ENCODE peak calls at places on chromosomes 12 and 14, in seven cellular contexts. J is testis, Q is IMR-90, V is uterus, N is breast epithelium, O is ovary, U is heart left ventricle. C is an unnamed sample. For H3K9me3, the result is how much of the 10 kb centered on the place peaks cover.

GRCh38 chr12:57111046-57111698 is at the start of gene STAT6:
- DNase-seq in J (peak), Q (peak), V (peak), N (peak), O (peak), U (peak), C (peak)

GRCh38 chr12:6090786-6091185 is 33.7 kb downstream of the VWF start:
- DNase-seq in J (no peak), Q (peak), V (peak), N (no peak), O (no peak), U (peak), C (no peak)

GRCh38 chr12:4771960-4772566 is 51.9 kb downstream of the GALNT8 start:
- DNase-seq in J (no peak), Q (no peak), V (no peak), N (no peak), O (no peak), U (no peak), C (no peak)

GRCh38 chr14:92958373-92959188 is 35.6 kb downstream of the CHGA start:
- DNase-seq in J (no peak), Q (no peak), V (no peak), N (no peak), O (no peak), U (no peak), C (no peak)

GRCh38 chr14:59582161-59582560 is 5.5 kb upstream of the CCDC175 start:
- DNase-seq in J (no peak), Q (no peak), V (no peak), N (no peak), O (no peak), U (no peak), C (no peak)

GRCh38 chr14:68979722-68980552 is 835 bp upstream of the ACTN1 start:
- DNase-seq in J (no peak), Q (peak), V (peak), N (peak), O (peak), U (peak), C (no peak)

GRCh38 chr14:31582286-31582691 is 21.1 kb downstream of the NUBPL start:
- DNase-seq in J (peak), Q (peak), V (peak), N (no peak), O (peak), U (peak), C (no peak)

GRCh38 chr14:77663289-77663688 is 44.5 kb downstream of the ALKBH1 start:
- DNase-seq in J (no peak), Q (peak), V (no peak), N (no peak), O (no peak), U (no peak), C (no peak)

GRCh38 chr14:23398348-23398747 is 9.7 kb downstream of the MYH6 start:
- DNase-seq in J (no peak), Q (no peak), V (no peak), N (no peak), O (no peak), U (no peak), C (no peak)

GRCh38 chr14:64806202-64806861 is 73.4 kb downstream of the SPTB start:
- DNase-seq in J (no peak), Q (peak), V (no peak), N (peak), O (no peak), U (no peak), C (no peak)

GRCh38 chr12:2998789-2999264 is 39.6 kb downstream of the TEAD4 start:
- DNase-seq in J (peak), Q (peak), V (peak), N (no peak), O (peak), U (peak), C (no peak)

GRCh38 chr12:93742086-93742934 is 65.1 kb downstream of the CRADD start:
- DNase-seq in J (peak), Q (peak), V (peak), N (peak), O (peak), U (peak), C (no peak)

GRCh38 chr12:79685068-79685467 is 5.7 kb downstream of the PAWR start:
- DNase-seq in J (no peak), Q (peak), V (no peak), N (no peak), O (no peak), U (no peak), C (no peak)

GRCh38 chr12:32997471-32997870 is 100.9 kb upstream of the PKP2 start:
- DNase-seq in J (no peak), Q (no peak), V (no peak), N (no peak), O (no peak), U (no peak), C (no peak)

GRCh38 chr14:55699131-55700057 is 119.4 kb downstream of the KTN1 start:
- DNase-seq in J (no peak), Q (peak), V (no peak), N (peak), O (no peak), U (no peak), C (no peak)

GRCh38 chr14:36513451-36514277 is 6.4 kb downstream of the NKX2-1 start:
- DNase-seq in J (no peak), Q (no peak), V (no peak), N (no peak), O (no peak), U (no peak), C (no peak)

GRCh38 chr12:67640863-67641262 is 7.7 kb upstream of the DYRK2 start:
- DNase-seq in J (peak), Q (no peak), V (no peak), N (no peak), O (no peak), U (no peak), C (no peak)

GRCh38 chr14:69711065-69711464 is 55.9 kb upstream of the SRSF5 start:
- DNase-seq in J (no peak), Q (peak), V (peak), N (no peak), O (peak), U (peak), C (no peak)

GRCh38 chr14:71416392-71416791 is 509.1 kb downstream of the PCNX1 start:
- DNase-seq in J (no peak), Q (peak), V (no peak), N (no peak), O (no peak), U (no peak), C (no peak)
- H3K27ac ChIP-seq in J (no peak), Q (no peak), V (no peak), N (no peak), O (no peak), U (no peak), C (no peak)

DNA sequence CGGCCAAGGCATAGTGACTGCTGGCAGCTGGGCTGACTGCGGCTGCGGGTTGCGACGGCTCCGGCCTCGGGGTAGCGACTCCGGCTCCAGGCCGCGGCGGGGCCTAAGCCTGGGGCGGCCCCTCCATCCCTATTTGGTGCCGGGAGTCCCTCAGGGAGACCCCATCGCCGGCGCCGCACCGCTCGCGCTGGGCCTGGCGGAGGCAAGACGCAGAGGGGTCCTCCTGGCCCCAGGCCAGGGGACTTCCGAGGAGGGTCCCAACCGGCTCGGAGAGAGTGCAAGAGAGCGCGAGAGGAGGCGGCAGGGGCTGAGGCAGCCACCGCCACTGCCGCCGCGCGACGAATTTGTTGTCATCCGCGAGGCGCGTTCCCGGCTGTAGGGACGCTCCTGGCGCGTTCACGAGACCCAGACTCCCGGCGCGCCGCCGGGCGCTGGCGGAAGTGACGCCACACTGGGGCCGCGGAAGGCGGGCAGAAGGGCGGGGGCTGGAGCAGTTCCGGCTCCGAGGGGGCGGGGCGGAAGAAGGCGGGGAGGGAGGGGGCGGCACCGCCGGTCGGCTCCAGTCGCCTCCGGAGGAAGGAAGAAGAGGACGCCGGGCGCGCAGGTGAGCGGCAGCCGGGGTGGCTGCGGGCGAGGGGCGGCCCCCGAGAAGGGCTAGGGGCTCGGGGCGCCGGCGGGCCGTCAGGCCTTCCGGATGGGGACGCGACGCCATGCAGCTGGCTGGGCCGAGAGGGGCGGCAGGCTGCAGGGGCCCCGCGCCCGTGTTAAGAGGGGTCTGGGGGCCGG is at the start of the genes ATG2B and GSKIP:
- DNase-seq in J (peak), Q (peak), V (peak), N (peak), O (peak), U (peak), C (peak)
- TF ChIP-seq POLR2A in J (no peak), Q (peak), V (peak), N (peak), O (peak), U (no peak), C (peak)

DNA sequence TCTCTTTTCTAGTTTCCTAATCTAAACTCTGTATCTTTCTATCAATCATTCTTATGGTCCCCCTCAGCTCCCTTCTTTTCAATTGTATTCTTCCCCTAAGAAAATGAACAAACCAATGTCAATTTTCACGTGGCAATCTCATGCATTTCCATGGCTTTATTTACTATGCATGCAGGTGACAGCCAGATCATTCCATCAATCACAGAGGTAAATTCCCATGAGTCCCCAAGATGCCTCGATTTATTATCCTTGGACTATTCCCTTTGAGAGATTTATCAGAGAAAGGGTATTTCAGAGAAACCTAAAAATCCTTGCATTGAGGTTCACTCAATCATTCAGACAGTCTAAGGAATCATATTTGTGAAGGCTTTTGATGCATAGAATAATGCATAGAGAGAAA is 301.2 kb downstream of the DIO2 start:
- DNase-seq in J (no peak), Q (no peak), V (no peak), N (no peak), O (no peak), U (no peak), C (no peak)
- H3K9me3 ChIP-seq in J (under half), Q (under half), V (under half), N (under half), O (under half), U (under half), C (under half)

GRCh38 chr12:95611676-95612309 is 60.5 kb upstream of the USP44 start:
- DNase-seq in J (no peak), Q (peak), V (no peak), N (no peak), O (no peak), U (no peak), C (no peak)

GRCh38 chr12:95605875-95606274 is 54.6 kb upstream of the USP44 start:
- DNase-seq in J (no peak), Q (no peak), V (no peak), N (no peak), O (no peak), U (no peak), C (no peak)

GRCh38 chr12:95605087-95605486 is 53.8 kb upstream of the USP44 start:
- DNase-seq in J (no peak), Q (peak), V (no peak), N (no peak), O (no peak), U (no peak), C (no peak)

GRCh38 chr12:95607642-95608041 is 56.4 kb upstream of the USP44 start:
- DNase-seq in J (no peak), Q (no peak), V (no peak), N (no peak), O (no peak), U (no peak), C (no peak)

DNA sequence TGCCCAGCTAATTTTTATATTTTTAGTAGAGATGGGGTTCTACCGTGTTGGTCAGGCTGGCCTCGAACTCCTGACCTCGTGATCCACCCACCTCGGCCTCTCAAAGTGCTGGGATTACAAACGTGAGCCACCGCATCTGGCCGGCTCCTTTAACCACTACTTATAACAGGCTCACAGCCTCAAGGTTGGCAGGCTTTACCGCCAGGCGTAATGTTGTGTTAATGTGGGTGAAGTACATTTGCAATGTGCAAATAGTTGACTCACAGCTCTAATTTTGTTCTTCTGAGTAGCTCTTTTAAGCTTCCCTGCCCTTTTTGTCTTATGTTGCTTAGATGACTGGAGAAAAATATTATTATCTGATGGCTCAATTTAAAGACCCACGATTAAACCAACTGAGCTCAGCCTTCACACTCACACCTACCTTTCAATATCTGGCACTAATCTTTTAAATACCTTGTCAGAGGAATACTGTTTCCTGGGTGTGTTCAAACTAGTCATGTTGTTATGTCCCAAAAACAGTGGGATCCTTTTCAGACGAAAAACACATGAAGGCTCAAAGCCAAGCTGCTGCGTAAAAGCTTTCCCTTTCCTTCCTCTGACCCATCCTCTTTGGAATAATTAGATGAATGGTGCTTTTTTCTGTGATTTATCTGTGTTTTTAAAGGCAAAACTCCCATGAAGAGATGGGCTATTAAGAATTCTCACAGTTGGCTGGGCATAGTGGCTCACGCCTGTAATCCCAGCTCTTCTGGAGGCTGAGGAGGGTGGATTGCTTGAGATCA is 57.2 kb upstream of the USP44 start:
- DNase-seq in J (no peak), Q (peak), V (peak), N (peak), O (peak), U (peak), C (no peak)
- H3K27ac ChIP-seq in J (no peak), Q (no peak), V (peak), N (peak), O (peak), U (peak), C (peak)

C was measured in esophagus squamous epithelium.